ENCODE peak calls at places on chromosome 18, in six cellular contexts. V is pancreas, S is psoas muscle, L is adrenal gland, O is H9, C is IMR-90. Q is an unnamed sample. For H3K4me1 and H3K27me3, the result is how much of the 10 kb centered on the place peaks cover.

GRCh38 chr18:79569720-79570119 is 109.9 kb upstream of the CTDP1 start:
- DNase-seq in V (no peak), S (peak), L (no peak), O (no peak), C (no peak), Q (no peak)

GRCh38 chr18:59048378-59048777 is 91.3 kb upstream of the SEC11C start:
- DNase-seq in V (no peak), S (no peak), L (no peak), O (peak), C (no peak), Q (no peak)

GRCh38 chr18:74291771-74292540 is at the start of gene CYB5A:
- DNase-seq in V (peak), S (peak), L (peak), O (peak), C (peak), Q (peak)

GRCh38 chr18:26619350-26619749 is 71.0 kb upstream of the KCTD1 start:
- DNase-seq in V (no peak), S (no peak), L (no peak), O (no peak), C (no peak), Q (no peak)

GRCh38 chr18:22641973-22642372 is 224.3 kb upstream of the CTAGE1 start:
- DNase-seq in V (no peak), S (no peak), L (no peak), O (no peak), C (no peak), Q (no peak)

GRCh38 chr18:70373062-70373519 is 84.2 kb downstream of the SOCS6 start:
- DNase-seq in V (no peak), S (no peak), L (no peak), O (no peak), C (peak), Q (no peak)

GRCh38 chr18:56575819-56576663 is 62.4 kb downstream of the TXNL1 start:
- DNase-seq in V (no peak), S (no peak), L (peak), O (no peak), C (peak), Q (peak)

GRCh38 chr18:58392336-58393000 is 236.4 kb downstream of the ALPK2 start:
- DNase-seq in V (no peak), S (no peak), L (no peak), O (peak), C (peak), Q (no peak)

GRCh38 chr18:58682429-58683069 is 11.3 kb downstream of the MALT1 start:
- DNase-seq in V (peak), S (peak), L (peak), O (no peak), C (peak), Q (no peak)

GRCh38 chr18:9849407-9849961 is 36.3 kb upstream of the TXNDC2 start:
- DNase-seq in V (no peak), S (peak), L (no peak), O (no peak), C (no peak), Q (no peak)

GRCh38 chr18:9848170-9848854 is 37.5 kb upstream of the TXNDC2 start:
- DNase-seq in V (no peak), S (no peak), L (no peak), O (no peak), C (no peak), Q (no peak)

GRCh38 chr18:9845256-9845655 is 40.5 kb upstream of the TXNDC2 start:
- DNase-seq in V (no peak), S (no peak), L (no peak), O (no peak), C (no peak), Q (no peak)

GRCh38 chr18:9842446-9842845 is 43.3 kb upstream of the TXNDC2 start:
- DNase-seq in V (no peak), S (no peak), L (no peak), O (no peak), C (no peak), Q (no peak)

DNA sequence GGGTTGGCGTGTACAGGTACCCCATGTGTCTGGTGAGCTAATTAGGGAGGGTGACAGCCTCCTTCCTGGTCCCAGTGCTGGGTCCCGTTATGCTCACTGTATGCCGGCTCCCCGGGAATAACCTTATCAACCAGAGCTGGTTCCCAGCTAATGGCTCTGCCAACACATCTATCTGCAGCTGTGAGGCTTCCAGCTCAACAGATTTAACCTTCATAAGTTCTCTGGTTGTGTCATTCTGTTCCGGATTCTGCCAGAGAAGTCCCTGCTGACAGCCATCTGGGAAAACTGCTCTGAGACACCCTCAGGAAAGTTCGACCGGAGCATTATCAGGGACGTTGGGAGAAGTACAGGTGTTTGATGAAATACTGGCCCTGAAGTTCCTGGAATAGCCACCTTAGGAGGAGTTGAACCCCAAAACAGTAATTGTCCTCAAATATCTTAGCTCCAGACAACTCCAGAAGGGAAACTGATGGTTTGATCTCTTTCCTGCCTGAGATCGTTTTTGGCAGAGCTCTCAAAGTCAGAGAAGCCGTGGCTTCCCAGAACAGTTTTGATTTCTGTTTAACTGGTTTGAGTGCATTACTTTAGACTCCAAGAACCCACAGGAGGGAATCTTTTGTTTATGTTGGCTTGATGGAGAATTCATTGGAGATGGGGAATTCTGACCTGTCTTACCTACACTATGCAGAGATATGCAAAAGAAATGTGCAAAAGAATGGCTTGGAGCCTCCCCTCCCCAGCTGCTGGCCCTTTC is 39.4 kb upstream of the TXNDC2 start:
- DNase-seq in V (peak), S (no peak), L (no peak), O (no peak), C (peak), Q (no peak)
- H3K27ac ChIP-seq in V (no peak), S (peak), L (peak), O (no peak), C (no peak), Q (no peak)

DNA sequence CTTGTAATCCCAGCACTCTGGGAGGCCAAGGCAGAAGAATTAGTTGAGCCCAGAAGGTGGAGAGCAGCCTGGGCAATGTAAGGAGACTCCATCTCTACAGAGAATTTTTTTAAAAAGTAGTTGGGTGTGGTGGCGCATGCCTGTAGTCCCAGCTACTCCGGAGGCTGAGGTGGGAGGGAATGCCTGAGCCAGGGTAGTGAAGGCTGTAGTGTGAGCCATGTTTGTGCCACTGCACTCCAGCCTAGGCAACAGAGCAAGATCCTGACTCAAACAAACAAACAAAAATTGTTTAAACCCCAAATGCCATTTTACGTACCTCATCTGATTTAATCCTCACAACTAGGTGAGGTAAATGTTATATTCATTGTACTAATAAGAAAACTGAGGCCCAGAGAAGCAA is 38.2 kb downstream of the LPIN2 start:
- DNase-seq in V (no peak), S (no peak), L (no peak), O (no peak), C (no peak), Q (no peak)
- H3K4me1 ChIP-seq in V (half or more), S (under half), L (under half), O (under half), C (under half), Q (half or more)

DNA sequence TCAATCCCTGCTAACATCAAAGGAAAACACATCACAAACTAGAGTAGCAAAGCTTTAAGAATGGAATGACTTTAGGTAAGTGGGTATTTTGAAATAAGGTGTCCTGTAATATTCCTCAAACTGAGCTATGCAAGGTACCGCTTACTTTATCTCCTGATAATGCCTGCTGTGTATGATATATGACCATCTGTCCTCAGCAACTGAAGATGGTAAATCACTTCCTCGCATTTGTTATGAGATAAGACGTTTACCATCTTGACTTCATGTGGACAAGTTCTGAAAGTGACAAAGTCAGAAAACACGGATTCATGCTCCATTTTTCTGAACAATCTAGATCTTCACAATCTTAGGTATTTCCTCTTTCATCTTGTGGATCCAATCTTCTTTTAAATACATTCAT is 49.3 kb upstream of the PTPRM start:
- DNase-seq in V (no peak), S (no peak), L (no peak), O (no peak), C (no peak), Q (no peak)
- H3K27me3 ChIP-seq in V (under half), S (under half), L (under half), O (under half), C (under half), Q (under half)

DNA sequence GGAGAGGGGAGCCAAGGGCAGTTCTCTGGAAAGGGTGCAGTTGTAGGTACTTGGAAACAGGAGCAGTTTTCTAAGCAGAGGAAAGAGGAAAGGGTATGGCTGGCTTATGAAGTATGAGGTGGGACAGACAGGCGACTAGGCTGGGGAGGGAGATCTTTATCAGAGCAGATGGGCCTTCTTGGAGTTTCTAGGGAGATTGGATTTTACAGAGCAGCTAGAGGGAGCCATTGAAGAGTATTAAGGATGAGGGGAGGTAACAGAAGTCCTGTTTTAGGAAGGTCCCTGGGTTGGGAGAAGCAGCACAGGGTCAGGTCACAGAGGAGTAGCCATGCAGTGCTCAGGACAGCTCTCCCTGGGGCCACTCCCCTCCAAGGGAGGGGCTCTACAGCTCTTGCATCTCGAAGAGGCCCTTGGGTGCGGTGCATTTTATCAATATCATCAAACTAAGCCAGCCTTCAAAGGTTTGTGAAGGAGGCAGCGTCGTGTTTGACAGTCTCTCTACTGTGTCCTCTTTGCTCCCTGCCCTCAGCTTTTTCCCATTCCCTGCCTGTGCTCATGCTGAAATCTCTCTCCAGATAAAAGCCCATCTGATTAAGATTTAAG is 154.3 kb downstream of the SETBP1 start:
- DNase-seq in V (no peak), S (no peak), L (no peak), O (no peak), C (no peak), Q (no peak)
- H3K27ac ChIP-seq in V (no peak), S (peak), L (no peak), O (no peak), C (no peak), Q (no peak)

DNA sequence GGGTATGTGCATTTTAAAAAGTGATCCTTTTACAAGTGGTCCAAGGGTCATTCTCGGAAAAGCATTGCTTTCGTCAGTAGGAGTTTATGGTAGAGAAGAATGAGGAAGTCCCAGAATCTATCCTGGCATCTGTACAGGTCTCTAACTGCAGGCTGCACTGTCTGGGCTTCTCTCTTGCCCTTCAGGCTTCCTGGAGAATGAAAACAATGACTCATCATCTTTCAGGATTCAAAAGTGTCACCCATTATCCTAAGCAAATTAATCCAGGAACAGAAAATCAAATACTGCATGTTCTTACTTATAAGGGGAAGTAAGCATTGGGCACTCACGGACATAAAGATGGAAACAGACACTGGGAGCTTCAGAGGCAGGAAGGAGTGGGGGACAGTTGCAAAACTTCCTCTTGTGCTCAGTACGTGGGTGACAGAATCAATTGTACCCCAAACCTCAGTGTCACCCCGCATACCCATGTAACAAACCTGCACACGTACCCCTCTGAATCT is 60.2 kb upstream of the TXNDC2 start:
- DNase-seq in V (no peak), S (no peak), L (no peak), O (no peak), C (peak), Q (no peak)
- H3K4me1 ChIP-seq in V (under half), S (under half), L (under half), O (under half), C (under half), Q (under half)

GRCh38 chr18:10702196-10702595 is 176.4 kb downstream of the NAPG start:
- DNase-seq in V (no peak), S (no peak), L (no peak), O (no peak), C (no peak), Q (no peak)

GRCh38 chr18:10705291-10705690 is 179.5 kb downstream of the NAPG start:
- DNase-seq in V (no peak), S (no peak), L (no peak), O (no peak), C (no peak), Q (no peak)

GRCh38 chr18:10705786-10706185 is 180.0 kb downstream of the NAPG start:
- DNase-seq in V (no peak), S (no peak), L (no peak), O (no peak), C (no peak), Q (no peak)

GRCh38 chr18:10707294-10707693 is 181.5 kb downstream of the NAPG start:
- DNase-seq in V (no peak), S (no peak), L (no peak), O (no peak), C (no peak), Q (no peak)
- H3K27me3 ChIP-seq in V (under half), S (under half), L (under half), O (under half), C (under half), Q (under half)

GRCh38 chr18:25239636-25240468 is 112.1 kb downstream of the ZNF521 start:
- DNase-seq in V (no peak), S (no peak), L (no peak), O (no peak), C (peak), Q (no peak)
- H3K27ac ChIP-seq in V (no peak), S (no peak), L (no peak), O (no peak), C (no peak), Q (no peak)

DNA sequence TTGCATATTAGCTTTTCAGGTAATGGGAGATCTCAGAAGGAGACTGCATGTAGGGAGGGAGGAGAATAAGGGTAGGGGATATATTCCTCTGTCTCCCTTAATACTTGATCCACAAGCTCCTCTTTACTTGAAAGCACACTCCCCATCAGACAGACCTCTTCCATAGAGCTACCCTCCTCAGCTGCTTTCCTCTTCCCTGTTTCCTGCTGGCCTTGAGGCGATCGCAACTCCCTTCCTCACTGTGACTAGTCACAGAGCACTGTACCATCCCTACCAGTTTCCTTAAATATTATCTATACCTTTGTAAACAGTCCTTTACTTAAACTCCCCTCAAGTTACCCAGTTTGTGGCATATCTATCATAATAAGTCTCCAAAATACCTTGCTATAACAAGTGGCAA is 10.9 kb downstream of the ROCK1 start:
- DNase-seq in V (no peak), S (no peak), L (no peak), O (no peak), C (no peak), Q (no peak)
- H3K4me1 ChIP-seq in V (under half), S (half or more), L (under half), O (under half), C (under half), Q (under half)

DNA sequence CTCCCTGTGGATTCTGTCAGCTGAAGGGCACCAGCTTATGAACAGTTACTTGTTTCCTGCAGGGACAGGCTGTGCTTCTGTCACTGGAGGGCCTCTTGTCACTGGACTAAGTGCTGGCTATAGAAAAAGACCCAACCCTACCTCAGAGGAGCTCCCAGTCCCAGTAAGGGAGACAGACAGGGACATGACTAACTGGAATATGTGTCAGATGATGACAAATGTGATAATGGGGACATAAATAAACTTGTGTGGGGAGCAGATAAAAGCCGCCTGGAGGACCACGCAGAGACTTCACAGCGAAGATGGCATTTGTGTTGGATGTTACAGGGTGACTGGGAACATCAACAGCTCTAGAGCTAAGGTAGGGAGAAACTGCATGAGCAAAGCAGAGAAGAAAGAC is 95.0 kb downstream of the MAPRE2 start:
- DNase-seq in V (no peak), S (no peak), L (no peak), O (no peak), C (no peak), Q (no peak)
- H3K27me3 ChIP-seq in V (under half), S (under half), L (under half), O (under half), C (under half), Q (under half)

Q was measured in naive thymus-derived CD4-positive, alpha-beta T cell.